ENCODE peak calls at places on chromosome 2, in six cellular contexts. N, G, X, Y, Z and R are unnamed samples.

GRCh38 chr2:24253303-24253919 is 78.6 kb downstream of the FAM228A start:
- DNase-seq in N (no peak), G (no peak), X (no peak), Y (no peak), Z (peak; percentile 6), R (peak; percentile 85)

GRCh38 chr2:85183078-85183477 is 49.9 kb downstream of the TCF7L1 start:
- DNase-seq in N (no peak), G (no peak), X (no peak), Y (no peak), Z (no peak), R (peak; percentile 51)

GRCh38 chr2:187319441-187320108 is 128.5 kb downstream of the CALCRL start:
- DNase-seq in N (no peak), G (peak; percentile 4), X (no peak), Y (no peak), Z (peak; percentile 70), R (peak; percentile 30)

GRCh38 chr2:62215306-62216064 is 19.6 kb downstream of the B3GNT2 start:
- DNase-seq in N (peak; percentile 50), G (peak; percentile 11), X (no peak), Y (no peak), Z (peak; percentile 28), R (peak; percentile 75)

GRCh38 chr2:58484201-58484600 is 243.1 kb upstream of the FANCL start:
- DNase-seq in N (no peak), G (no peak), X (no peak), Y (no peak), Z (no peak), R (peak; percentile 86)

GRCh38 chr2:132267372-132267771 is 105.6 kb upstream of the ANKRD30BL start:
- DNase-seq in N (peak; percentile 60), G (no peak), X (no peak), Y (no peak), Z (peak; percentile 14), R (no peak)

GRCh38 chr2:73142937-73143336 is 30.2 kb upstream of the RAB11FIP5 start:
- DNase-seq in N (no peak), G (no peak), X (no peak), Y (no peak), Z (no peak), R (no peak)

GRCh38 chr2:175203621-175204496 is 22.3 kb upstream of the ATP5MC3 start:
- DNase-seq in N (peak; percentile 89), G (peak; percentile 63), X (peak; percentile 38), Y (peak; percentile 65), Z (peak; percentile 63), R (peak; percentile 72)

GRCh38 chr2:96869281-96869823 is 528 bp downstream of the SEMA4C start:
- DNase-seq in N (peak; percentile 83), G (peak; percentile 84), X (peak; percentile 78), Y (peak; percentile 86), Z (peak; percentile 92), R (peak; percentile 79)

GRCh38 chr2:237529452-237530402 is 36.6 kb upstream of the PRLH start:
- DNase-seq in N (no peak), G (peak; percentile 26), X (no peak), Y (no peak), Z (no peak), R (no peak)

GRCh38 chr2:61785583-61785982 is 68.3 kb downstream of the FAM161A start:
- DNase-seq in N (no peak), G (no peak), X (no peak), Y (no peak), Z (no peak), R (no peak)

GRCh38 chr2:175792199-175792598 is 209.9 kb downstream of the LNPK start:
- DNase-seq in N (no peak), G (no peak), X (no peak), Y (no peak), Z (no peak), R (no peak)

GRCh38 chr2:157936464-157936863 is 60.3 kb upstream of the ACVR1 start:
- DNase-seq in N (no peak), G (no peak), X (no peak), Y (no peak), Z (no peak), R (peak; percentile 34)

GRCh38 chr2:172172513-172173217 is 70.0 kb upstream of the DLX2 start:
- DNase-seq in N (peak; percentile 94), G (peak; percentile 71), X (peak; percentile 74), Y (peak; percentile 93), Z (peak; percentile 70), R (peak; percentile 87)

GRCh38 chr2:174605687-174606086 is 8.1 kb upstream of the WIPF1 start:
- DNase-seq in N (no peak), G (no peak), X (no peak), Y (no peak), Z (peak; percentile 60), R (peak; percentile 76)

GRCh38 chr2:19649107-19649506 is 252.7 kb downstream of the TTC32 start:
- DNase-seq in N (no peak), G (no peak), X (no peak), Y (no peak), Z (peak; percentile 37), R (peak; percentile 66)

GRCh38 chr2:138787053-138787666 is 7.0 kb upstream of the NXPH2 start:
- DNase-seq in N (peak; percentile 55), G (peak; percentile 41), X (no peak), Y (no peak), Z (peak; percentile 57), R (peak; percentile 69)

GRCh38 chr2:200194746-200195145 is 111.7 kb upstream of the SPATS2L start:
- DNase-seq in N (no peak), G (no peak), X (no peak), Y (no peak), Z (no peak), R (no peak)

GRCh38 chr2:102112271-102112670 is 30.3 kb upstream of the IL1R1 start:
- DNase-seq in N (no peak), G (no peak), X (no peak), Y (no peak), Z (peak; percentile 67), R (no peak)

GRCh38 chr2:239724194-239724849 is 300.8 kb downstream of the NDUFA10 start:
- DNase-seq in N (peak; percentile 43), G (no peak), X (peak; percentile 27), Y (peak; percentile 46), Z (no peak), R (no peak)

GRCh38 chr2:134662751-134663150 is 56.0 kb downstream of the TMEM163 start:
- DNase-seq in N (no peak), G (peak; percentile 19), X (no peak), Y (no peak), Z (no peak), R (no peak)

GRCh38 chr2:134663451-134663850 is 55.3 kb downstream of the TMEM163 start:
- DNase-seq in N (peak; percentile 14), G (no peak), X (no peak), Y (no peak), Z (no peak), R (no peak)

GRCh38 chr2:134659724-134660123 is 59.1 kb downstream of the TMEM163 start:
- DNase-seq in N (no peak), G (no peak), X (no peak), Y (no peak), Z (no peak), R (no peak)

GRCh38 chr2:134660619-134661403 is 58.0 kb downstream of the TMEM163 start:
- DNase-seq in N (peak; percentile 16), G (no peak), X (no peak), Y (no peak), Z (no peak), R (no peak)

DNA sequence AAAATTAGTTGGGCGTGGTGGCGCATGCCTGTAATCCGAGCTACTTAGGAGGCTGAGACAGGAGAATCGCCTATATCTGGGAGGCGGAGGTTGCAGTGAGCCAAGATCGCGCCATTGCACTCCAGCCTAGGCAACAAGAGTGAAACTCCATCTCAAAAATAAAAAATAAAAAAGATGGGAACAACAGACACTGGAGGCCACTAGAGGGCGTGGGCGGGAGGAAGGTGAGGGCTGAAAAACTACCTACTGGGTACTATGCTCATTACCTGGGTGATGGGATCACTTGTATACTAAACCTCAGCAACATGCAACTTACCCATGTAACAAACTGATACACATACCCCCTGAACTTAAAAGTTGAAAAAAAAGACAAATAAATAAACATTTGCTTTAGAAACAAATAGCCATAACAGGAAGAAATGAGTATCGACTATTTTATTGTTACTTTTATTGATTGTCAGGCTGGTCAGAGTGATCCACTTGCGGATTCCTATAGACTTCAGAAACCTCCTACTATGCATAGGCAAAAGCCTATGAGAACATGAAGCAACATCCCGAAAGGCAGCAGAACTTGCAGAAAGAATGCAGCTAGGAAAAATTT is 61.0 kb downstream of the TMEM163 start:
- DNase-seq in N (peak; percentile 78), G (no peak), X (no peak), Y (no peak), Z (no peak), R (peak; percentile 30)
- H3K4me3 ChIP-seq in N (no peak overlapping the region), G (no peak overlapping the region), X (no peak overlapping the region), Y (no peak overlapping the region), Z (no peak overlapping the region), R (no peak overlapping the region)

GRCh38 chr2:148874868-148875341 is at the start of gene KIF5C:
- DNase-seq in N (peak; percentile 99), G (peak; percentile 87), X (peak; percentile 79), Y (peak; percentile 94), Z (peak; percentile 85), R (peak; percentile 85)
- H3K4me3 ChIP-seq in N (peak within 1 kb of the TSS; percentile 85), G (no peak within 1 kb of the TSS), X (peak within 1 kb of the TSS; percentile 43), Y (peak within 1 kb of the TSS; percentile 58), Z (peak within 1 kb of the TSS; percentile 38), R (peak within 1 kb of the TSS; percentile 46)

GRCh38 chr2:222303045-222303827 is 4.4 kb upstream of the PAX3 start:
- DNase-seq in N (no peak), G (no peak), X (no peak), Y (no peak), Z (no peak), R (no peak)

GRCh38 chr2:222305510-222306392 is 7.0 kb upstream of the PAX3 start:
- DNase-seq in N (peak; percentile 76), G (peak; percentile 28), X (no peak), Y (peak; percentile 68), Z (no peak), R (peak; percentile 37)

GRCh38 chr2:222306393-222307137 is 7.8 kb upstream of the PAX3 start:
- DNase-seq in N (peak; percentile 68), G (no peak), X (no peak), Y (no peak), Z (no peak), R (no peak)

GRCh38 chr2:222303828-222304736 is 5.3 kb upstream of the PAX3 start:
- DNase-seq in N (peak; percentile 67), G (no peak), X (no peak), Y (no peak), Z (no peak), R (no peak)

GRCh38 chr2:222304737-222305509 is 6.1 kb upstream of the PAX3 start:
- DNase-seq in N (peak; percentile 61), G (no peak), X (no peak), Y (no peak), Z (no peak), R (no peak)
- H3K4me3 ChIP-seq in N (no peak overlapping the region), G (no peak overlapping the region), X (no peak overlapping the region), Y (peak overlapping the region; percentile 56), Z (no peak overlapping the region), R (peak overlapping the region; percentile 16)

GRCh38 chr2:44799754-44800153 is 141.7 kb upstream of the SIX3 start:
- DNase-seq in N (no peak), G (no peak), X (no peak), Y (no peak), Z (no peak), R (no peak)

GRCh38 chr2:44802409-44803099 is 138.9 kb upstream of the SIX3 start:
- DNase-seq in N (peak; percentile 98), G (no peak), X (no peak), Y (no peak), Z (no peak), R (no peak)

GRCh38 chr2:44801289-44801675 is 140.2 kb upstream of the SIX3 start:
- DNase-seq in N (peak; percentile 95), G (no peak), X (no peak), Y (no peak), Z (no peak), R (no peak)

GRCh38 chr2:44803100-44803424 is 138.4 kb upstream of the SIX3 start:
- DNase-seq in N (no peak), G (no peak), X (no peak), Y (no peak), Z (no peak), R (no peak)

GRCh38 chr2:44801676-44802408 is 139.7 kb upstream of the SIX3 start:
- DNase-seq in N (peak; percentile 81), G (no peak), X (no peak), Y (no peak), Z (peak; percentile 5), R (peak; percentile 10)
- H3K4me3 ChIP-seq in N (peak overlapping the region; percentile 85), G (no peak overlapping the region), X (no peak overlapping the region), Y (no peak overlapping the region), Z (peak overlapping the region; percentile 4), R (no peak overlapping the region)